ENCODE peak calls at places on chromosome 11, in four cellular contexts. One of them, this sample, is unnamed.

GRCh38 chr11:17599460-17599925 is 52.4 kb downstream of the OTOG start:
- DNase-seq in dorsolateral prefrontal cortex: no peak
- DNase-seq in RCC 7860: no peak
- DNase-seq in nephron progenitor cell: no peak
- DNase-seq in this sample: no peak

GRCh38 chr11:71936825-71937224 is 8.0 kb downstream of the RNF121 start:
- DNase-seq in dorsolateral prefrontal cortex: no peak
- DNase-seq in RCC 7860: no peak
- DNase-seq in nephron progenitor cell: no peak
- DNase-seq in this sample: peak

GRCh38 chr11:103907548-103908455 is 128.6 kb upstream of the DDI1 start:
- DNase-seq in dorsolateral prefrontal cortex: no peak
- DNase-seq in RCC 7860: no peak
- DNase-seq in nephron progenitor cell: no peak
- DNase-seq in this sample: no peak

GRCh38 chr11:13487661-13488030 is 8.2 kb downstream of the PTH start:
- DNase-seq in dorsolateral prefrontal cortex: no peak
- DNase-seq in RCC 7860: no peak
- DNase-seq in nephron progenitor cell: no peak
- DNase-seq in this sample: peak

GRCh38 chr11:17578296-17578695 is 31.2 kb downstream of the OTOG start:
- DNase-seq in dorsolateral prefrontal cortex: no peak
- DNase-seq in RCC 7860: no peak
- DNase-seq in nephron progenitor cell: no peak
- DNase-seq in this sample: no peak

GRCh38 chr11:133803026-133803425 is 42.3 kb downstream of the SPATA19 start:
- DNase-seq in dorsolateral prefrontal cortex: no peak
- DNase-seq in RCC 7860: no peak
- DNase-seq in nephron progenitor cell: no peak
- DNase-seq in this sample: no peak

GRCh38 chr11:95231881-95232605 is 1.0 kb upstream of the SESN3 start:
- DNase-seq in dorsolateral prefrontal cortex: peak
- DNase-seq in RCC 7860: no peak
- DNase-seq in nephron progenitor cell: peak
- DNase-seq in this sample: no peak

GRCh38 chr11:45096636-45097035 is 49.8 kb upstream of the PRDM11 start:
- DNase-seq in dorsolateral prefrontal cortex: no peak
- DNase-seq in RCC 7860: no peak
- DNase-seq in nephron progenitor cell: no peak
- DNase-seq in this sample: no peak

GRCh38 chr11:75347781-75348613 is 3.5 kb downstream of the ARRB1 start:
- DNase-seq in dorsolateral prefrontal cortex: no peak
- DNase-seq in RCC 7860: peak
- DNase-seq in nephron progenitor cell: no peak
- DNase-seq in this sample: no peak

GRCh38 chr11:79413258-79413657 is 27.6 kb downstream of the TENM4 start:
- DNase-seq in dorsolateral prefrontal cortex: no peak
- DNase-seq in RCC 7860: peak
- DNase-seq in nephron progenitor cell: peak
- DNase-seq in this sample: no peak

GRCh38 chr11:134560566-134561347 is 148.7 kb upstream of the B3GAT1 start:
- DNase-seq in dorsolateral prefrontal cortex: no peak
- DNase-seq in RCC 7860: no peak
- DNase-seq in nephron progenitor cell: peak
- DNase-seq in this sample: peak

GRCh38 chr11:6129011-6129410 is 21.5 kb downstream of the OR56B4 start:
- DNase-seq in dorsolateral prefrontal cortex: no peak
- DNase-seq in RCC 7860: no peak
- DNase-seq in nephron progenitor cell: no peak
- DNase-seq in this sample: no peak

GRCh38 chr11:70481625-70482528 is 83.5 kb downstream of the CTTN start:
- DNase-seq in dorsolateral prefrontal cortex: no peak
- DNase-seq in RCC 7860: peak
- DNase-seq in nephron progenitor cell: no peak
- DNase-seq in this sample: peak

GRCh38 chr11:70566768-70567530 is 168.6 kb downstream of the CTTN start:
- DNase-seq in dorsolateral prefrontal cortex: no peak
- DNase-seq in RCC 7860: no peak
- DNase-seq in nephron progenitor cell: no peak
- DNase-seq in this sample: no peak

GRCh38 chr11:70247042-70247709 is 23.3 kb upstream of the PPFIA1 start:
- DNase-seq in dorsolateral prefrontal cortex: no peak
- DNase-seq in RCC 7860: peak
- DNase-seq in nephron progenitor cell: no peak
- DNase-seq in this sample: no peak

GRCh38 chr11:105673089-105673488 is 63.2 kb downstream of the GRIA4 start:
- DNase-seq in dorsolateral prefrontal cortex: no peak
- DNase-seq in RCC 7860: no peak
- DNase-seq in nephron progenitor cell: peak
- DNase-seq in this sample: peak

GRCh38 chr11:10489444-10489785 is 34.4 kb downstream of the AMPD3 start:
- DNase-seq in dorsolateral prefrontal cortex: no peak
- DNase-seq in RCC 7860: no peak
- DNase-seq in nephron progenitor cell: no peak
- DNase-seq in this sample: no peak

GRCh38 chr11:66727282-66727882 is 1.6 kb downstream of the SPTBN2 start:
- DNase-seq in dorsolateral prefrontal cortex: peak
- DNase-seq in RCC 7860: no peak
- DNase-seq in nephron progenitor cell: peak
- DNase-seq in this sample: peak

GRCh38 chr11:76620471-76620870 is 50.1 kb downstream of the LRRC32 start:
- DNase-seq in dorsolateral prefrontal cortex: no peak
- DNase-seq in RCC 7860: no peak
- DNase-seq in nephron progenitor cell: no peak
- DNase-seq in this sample: no peak

GRCh38 chr11:60918941-60919275 is 5.0 kb downstream of the TMEM109 start:
- DNase-seq in dorsolateral prefrontal cortex: no peak
- DNase-seq in RCC 7860: peak
- DNase-seq in nephron progenitor cell: no peak
- DNase-seq in this sample: peak

GRCh38 chr11:70192666-70193410 is 10.3 kb upstream of the FADD start:
- DNase-seq in dorsolateral prefrontal cortex: no peak
- DNase-seq in RCC 7860: no peak
- DNase-seq in nephron progenitor cell: no peak
- DNase-seq in this sample: no peak